ENCODE peak calls at places on chromosome 15, in six cellular contexts. A, K, X, G, Q and N are unnamed samples.

GRCh38 chr15:60673918-60674558 is 195.1 kb upstream of the ICE2 start:
- DNase-seq in A (peak; percentile 95), K (peak; percentile 42), X (no peak), G (peak; percentile 10), Q (peak; percentile 80), N (no peak)

GRCh38 chr15:39124925-39125625 is 455.8 kb upstream of the THBS1 start:
- DNase-seq in A (no peak), K (no peak), X (no peak), G (no peak), Q (peak; percentile 89), N (no peak)

GRCh38 chr15:37034835-37035234 is 65.5 kb downstream of the MEIS2 start:
- DNase-seq in A (no peak), K (no peak), X (no peak), G (no peak), Q (no peak), N (no peak)

GRCh38 chr15:59892995-59893394 is 111.1 kb upstream of the FOXB1 start:
- DNase-seq in A (peak; percentile 5), K (no peak), X (no peak), G (no peak), Q (peak; percentile 16), N (no peak)

GRCh38 chr15:57045741-57046382 is 127.4 kb downstream of the TCF12 start:
- DNase-seq in A (no peak), K (no peak), X (no peak), G (no peak), Q (no peak), N (no peak)

GRCh38 chr15:99550077-99550476 is 15.7 kb upstream of the MEF2A start:
- DNase-seq in A (no peak), K (no peak), X (no peak), G (no peak), Q (no peak), N (no peak)

GRCh38 chr15:40481671-40482070 is 10.9 kb downstream of the CHST14 start:
- DNase-seq in A (no peak), K (no peak), X (no peak), G (no peak), Q (no peak), N (no peak)

GRCh38 chr15:61196156-61196555 is 32.9 kb downstream of the RORA start:
- DNase-seq in A (no peak), K (no peak), X (no peak), G (no peak), Q (no peak), N (no peak)

GRCh38 chr15:83062768-83063180 is 4.3 kb downstream of the BTBD1 start:
- DNase-seq in A (no peak), K (no peak), X (no peak), G (no peak), Q (no peak), N (no peak)

GRCh38 chr15:26879770-26880169 is 12.9 kb downstream of the GABRA5 start:
- DNase-seq in A (no peak), K (no peak), X (no peak), G (no peak), Q (no peak), N (no peak)

GRCh38 chr15:62874064-62874463 is 168.5 kb upstream of the TPM1 start:
- DNase-seq in A (no peak), K (no peak), X (no peak), G (no peak), Q (no peak), N (no peak)

GRCh38 chr15:62874933-62875625 is 167.5 kb upstream of the TPM1 start:
- DNase-seq in A (no peak), K (no peak), X (no peak), G (no peak), Q (no peak), N (no peak)

GRCh38 chr15:62875626-62876021 is 166.9 kb upstream of the TPM1 start:
- DNase-seq in A (no peak), K (no peak), X (no peak), G (no peak), Q (no peak), N (no peak)

GRCh38 chr15:62870216-62870615 is 172.3 kb upstream of the TPM1 start:
- DNase-seq in A (no peak), K (no peak), X (no peak), G (no peak), Q (no peak), N (no peak)

GRCh38 chr15:62873203-62873602 is 169.3 kb upstream of the TPM1 start:
- DNase-seq in A (no peak), K (no peak), X (no peak), G (no peak), Q (no peak), N (no peak)
- H3K4me3 ChIP-seq in A (no peak overlapping the region), K (no peak overlapping the region), X (no peak overlapping the region), G (no peak overlapping the region), Q (no peak overlapping the region), N (no peak overlapping the region)

GRCh38 chr15:32819406-32819930 is 101.7 kb downstream of the GREM1 start:
- DNase-seq in A (no peak), K (no peak), X (no peak), G (no peak), Q (peak; percentile 23), N (no peak)
- H3K4me3 ChIP-seq in A (peak overlapping the region; percentile 5), K (no peak overlapping the region), X (no peak overlapping the region), G (no peak overlapping the region), Q (no peak overlapping the region), N (no peak overlapping the region)

DNA sequence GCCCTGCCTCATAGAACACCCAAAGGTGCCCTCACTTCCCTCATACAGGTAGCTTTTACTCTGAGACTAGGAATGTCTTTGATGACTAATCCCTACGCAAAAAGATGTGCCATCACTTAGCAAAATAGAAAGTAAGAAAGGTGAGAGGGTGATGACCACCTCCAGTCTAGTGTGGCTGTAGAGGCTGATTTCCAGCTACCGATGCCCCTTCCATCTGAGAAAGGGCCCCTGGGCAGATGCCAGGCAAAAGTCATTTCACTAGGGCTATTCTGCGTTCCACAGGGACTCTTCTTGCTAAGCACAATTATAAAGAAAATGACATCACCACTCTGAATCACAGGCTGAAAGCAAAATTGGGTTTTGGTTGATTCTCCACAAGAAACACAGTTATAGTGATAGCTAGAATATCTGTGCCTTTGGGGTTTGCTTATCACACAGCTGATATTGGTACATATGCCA is 77.4 kb downstream of the RBPMS2 start:
- DNase-seq in A (no peak), K (no peak), X (no peak), G (no peak), Q (peak; percentile 20), N (no peak)
- H3K4me3 ChIP-seq in A (no peak overlapping the region), K (no peak overlapping the region), X (no peak overlapping the region), G (no peak overlapping the region), Q (no peak overlapping the region), N (no peak overlapping the region)

DNA sequence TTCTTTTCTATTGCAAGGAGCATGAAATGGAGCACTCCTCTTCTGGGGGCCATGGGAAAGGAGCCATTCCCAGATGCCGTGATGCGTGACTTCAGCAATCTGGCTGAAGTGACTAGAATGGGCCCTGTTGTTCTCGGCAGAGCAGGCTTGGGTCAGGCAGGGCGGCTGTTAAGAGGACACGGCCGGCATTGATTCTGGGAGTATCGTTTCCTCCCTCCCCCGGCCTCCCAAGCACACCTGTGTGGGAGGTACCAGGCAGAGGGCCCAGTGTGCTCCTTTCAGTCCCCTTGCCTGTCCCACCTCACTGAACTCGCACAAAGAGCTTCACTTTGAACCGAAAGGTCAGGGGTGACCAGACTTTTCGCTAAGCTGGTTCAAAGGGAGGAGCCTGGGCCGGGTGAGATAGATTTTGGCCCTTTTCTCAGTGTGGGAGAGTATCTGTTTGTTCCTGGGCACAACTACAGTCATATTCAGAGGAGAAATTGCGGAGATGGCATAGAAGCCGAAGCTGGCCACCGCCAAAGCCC is 92.7 kb downstream of the CEMIP start:
- DNase-seq in A (no peak), K (no peak), X (no peak), G (no peak), Q (no peak), N (no peak)
- H3K4me3 ChIP-seq in A (no peak overlapping the region), K (no peak overlapping the region), X (no peak overlapping the region), G (no peak overlapping the region), Q (no peak overlapping the region), N (no peak overlapping the region)

DNA sequence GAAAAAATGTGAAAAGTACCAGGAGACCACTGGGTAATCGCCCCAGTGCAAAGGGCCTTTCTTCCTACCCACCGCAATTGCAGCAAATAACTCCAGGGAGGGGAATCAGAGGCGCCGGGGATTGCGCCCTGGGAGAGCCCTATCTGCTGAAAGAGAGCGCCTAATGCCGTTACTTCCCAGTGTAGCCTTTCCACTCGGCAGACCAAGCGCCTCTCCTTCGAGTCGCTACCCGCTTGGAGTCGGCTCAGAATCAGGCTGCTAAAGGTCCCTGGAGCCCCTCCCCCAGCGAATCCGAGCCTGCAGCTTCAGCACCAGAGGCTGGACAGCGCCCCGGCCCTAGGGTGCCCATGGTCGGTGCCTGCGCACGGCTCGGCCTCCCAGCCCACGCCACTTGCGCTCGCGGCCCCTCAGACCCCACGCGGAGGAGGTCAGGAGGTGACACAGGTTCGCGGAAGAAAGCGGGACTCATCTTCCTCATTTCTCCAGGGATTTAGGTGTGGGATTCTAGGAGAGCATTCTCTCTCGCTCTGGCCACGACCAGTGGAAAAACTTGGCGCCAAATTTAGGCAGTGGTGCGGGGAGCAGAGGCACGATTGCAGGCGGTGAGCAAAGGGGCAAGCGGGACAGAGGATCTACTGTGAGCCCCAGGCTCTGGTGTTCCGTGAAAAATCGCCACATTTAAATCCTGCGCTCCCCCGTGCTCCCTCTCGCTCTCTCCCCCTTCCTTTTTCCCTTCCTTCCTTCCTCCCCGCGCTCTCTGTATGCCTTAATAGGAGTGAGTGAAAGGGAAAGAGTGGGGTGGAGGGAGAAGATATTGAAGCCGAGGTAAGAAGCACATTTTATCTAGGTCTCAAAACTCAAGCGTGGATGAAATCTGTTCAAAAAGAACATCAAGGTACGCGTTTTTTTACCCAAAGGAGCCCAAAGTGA is 15.4 kb upstream of the AEN start:
- DNase-seq in A (no peak), K (no peak), X (peak; percentile 51), G (no peak), Q (no peak), N (peak; percentile 47)
- H3K4me3 ChIP-seq in A (no peak overlapping the region), K (no peak overlapping the region), X (no peak overlapping the region), G (peak overlapping the region; percentile 6), Q (no peak overlapping the region), N (no peak overlapping the region)

DNA sequence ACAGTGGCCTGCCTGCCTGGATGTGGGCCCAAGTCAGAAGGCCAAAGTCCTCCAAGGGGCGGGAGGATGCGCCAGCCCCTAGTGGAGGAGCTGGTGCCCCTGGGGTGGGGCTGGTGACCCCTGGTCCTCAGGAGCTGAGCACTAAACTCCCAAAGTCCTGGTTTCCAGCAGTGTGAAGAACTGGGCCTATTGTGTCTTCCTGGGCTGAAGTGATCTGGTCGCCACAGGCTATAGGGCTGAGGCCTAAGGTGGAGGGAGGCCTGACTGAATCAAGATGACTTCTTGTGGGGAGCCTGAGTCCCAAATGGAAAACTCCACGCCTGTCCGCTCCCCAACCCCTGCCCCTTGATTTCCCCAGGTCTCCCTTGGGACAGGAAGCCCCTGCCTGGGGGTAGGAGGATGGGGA is 775 bp upstream of the FES start:
- DNase-seq in A (no peak), K (no peak), X (no peak), G (no peak), Q (no peak), N (no peak)
- H3K4me3 ChIP-seq in A (no peak overlapping the region), K (no peak overlapping the region), X (no peak overlapping the region), G (no peak overlapping the region), Q (no peak overlapping the region), N (no peak overlapping the region)